ENCODE peak calls at places on chromosomes 13 and 19, in eight cellular contexts. K is stimulated activated CD8-positive, alpha-beta memory T cell treated with anti-CD3 and anti-CD28 coated beads, Interleukin-4, amount 100 ng/mL, for 4 hours; N is RWPE1; L is HEK293T; B is HFFc6; I is NCI-H345; O is activated T-cell treated with anti-CD3 and anti-CD28 coated beads for 1 hour; J is CD4-positive, alpha-beta T cell. W is an unnamed sample.

GRCh38 chr13:43301341-43301969 is 278.1 kb downstream of the DNAJC15 start:
- DNase-seq in K (no peak), N (no peak), L (no peak), B (no peak), I (no peak), O (no peak), J (no peak), W (no peak)

GRCh38 chr19:53977991-53978731 is 13.3 kb upstream of the CACNG6 start:
- DNase-seq in K (no peak), N (peak), L (peak), B (peak), I (no peak), O (no peak), J (peak), W (no peak)

GRCh38 chr19:47901370-47901769 is 15.3 kb upstream of the SULT2A1 start:
- DNase-seq in K (no peak), N (no peak), L (no peak), B (no peak), I (no peak), O (no peak), J (no peak), W (no peak)

GRCh38 chr19:10612515-10613119 is 12.7 kb upstream of the SLC44A2 start:
- DNase-seq in K (no peak), N (no peak), L (no peak), B (no peak), I (no peak), O (no peak), J (no peak), W (no peak)

GRCh38 chr13:80251403-80251802 is 89.5 kb downstream of the SPRY2 start:
- DNase-seq in K (no peak), N (peak), L (peak), B (peak), I (peak), O (no peak), J (no peak), W (no peak)

GRCh38 chr19:5665781-5666513 is 14.4 kb downstream of the MICOS13 start:
- DNase-seq in K (no peak), N (no peak), L (no peak), B (peak), I (no peak), O (no peak), J (no peak), W (no peak)

GRCh38 chr13:85864963-85865530 is 65.8 kb upstream of the SLITRK6 start:
- DNase-seq in K (no peak), N (peak), L (peak), B (peak), I (no peak), O (no peak), J (no peak), W (no peak)

GRCh38 chr19:28737021-28737525 is 475.9 kb downstream of the UQCRFS1 start:
- DNase-seq in K (no peak), N (peak), L (no peak), B (peak), I (peak), O (no peak), J (no peak), W (no peak)

GRCh38 chr13:113457510-113457909 is 4.2 kb upstream of the ADPRHL1 start:
- DNase-seq in K (no peak), N (no peak), L (no peak), B (no peak), I (no peak), O (no peak), J (no peak), W (no peak)

GRCh38 chr13:99120751-99121150 is 79.9 kb upstream of the UBAC2 start:
- DNase-seq in K (no peak), N (no peak), L (no peak), B (no peak), I (no peak), O (no peak), J (no peak), W (no peak)

GRCh38 chr13:97222934-97223710 is 989 bp downstream of the MBNL2 start:
- DNase-seq in K (no peak), N (no peak), L (no peak), B (no peak), I (no peak), O (no peak), J (no peak), W (no peak)

GRCh38 chr13:55307909-55308308 is 1832.8 kb upstream of the PRR20A start:
- DNase-seq in K (no peak), N (no peak), L (no peak), B (no peak), I (no peak), O (no peak), J (no peak), W (no peak)

GRCh38 chr13:52832268-52832667 is 16.2 kb downstream of the PCDH8 start:
- DNase-seq in K (no peak), N (no peak), L (no peak), B (no peak), I (peak), O (no peak), J (no peak), W (no peak)